ENCODE peak calls at places on chromosome 14, in eight cellular contexts. X is T-helper 1 cell; J is transverse colon; S is AG09309; T is nephron progenitor cell; R is non-pigmented ciliary epithelial cell; A is PC-3; M is activated CD4-positive, alpha-beta T cell treated with anti-CD3 and anti-CD28 coated beads for 4 hours. F is an unnamed sample.

GRCh38 chr14:38290601-38291190 is 34.8 kb upstream of the CLEC14A start:
- DNase-seq in J (no peak), M (no peak), A (peak; percentile 82), T (no peak), X (no peak), S (peak; percentile 91), R (peak; percentile 91), F (no peak)

GRCh38 chr14:90602088-90602687 is 205.4 kb downstream of the CALM1 start:
- DNase-seq in M (no peak), S (no peak), X (no peak), R (no peak), A (no peak), J (no peak), T (no peak), F (no peak)

GRCh38 chr14:100569734-100570251 is 17.4 kb downstream of the BEGAIN start:
- DNase-seq in A (no peak), T (no peak), X (no peak), J (no peak), M (no peak), R (no peak), S (no peak), F (no peak)

GRCh38 chr14:104770851-104771272 is 17.9 kb downstream of the SIVA1 start:
- DNase-seq in M (no peak), A (peak; percentile 38), X (no peak), R (no peak), S (no peak), T (no peak), J (no peak), F (no peak)

GRCh38 chr14:86597279-86597678 is 1067.3 kb downstream of the FLRT2 start:
- DNase-seq in S (no peak), J (no peak), X (no peak), T (no peak), R (no peak), M (no peak), A (no peak), F (no peak)

GRCh38 chr14:101187017-101187815 is 283.7 kb upstream of the RTL1 start:
- DNase-seq in T (no peak), M (no peak), X (no peak), A (no peak), J (no peak), R (no peak), S (no peak), F (no peak)

GRCh38 chr14:104307246-104307626 is 168.8 kb downstream of the KIF26A start:
- DNase-seq in S (no peak), M (no peak), T (no peak), X (no peak), R (no peak), J (no peak), A (no peak), F (no peak)

GRCh38 chr14:31411218-31411727 is 9.1 kb downstream of the HEATR5A start:
- DNase-seq in S (no peak), M (no peak), A (no peak), J (no peak), X (no peak), T (no peak), R (no peak), F (no peak)

GRCh38 chr14:55512421-55512820 is 67.6 kb upstream of the KTN1 start:
- DNase-seq in S (peak; percentile 14), T (no peak), R (no peak), J (no peak), M (no peak), X (no peak), A (no peak), F (no peak)

GRCh38 chr14:92958373-92959188 is 35.6 kb downstream of the CHGA start:
- DNase-seq in T (no peak), X (no peak), J (no peak), R (no peak), A (no peak), M (no peak), S (no peak), F (no peak)

GRCh38 chr14:63896278-63896720 is 43.5 kb downstream of the SYNE2 start:
- DNase-seq in J (peak; percentile 67), R (peak; percentile 71), S (peak; percentile 73), T (no peak), A (peak; percentile 73), M (no peak), X (no peak), F (peak; percentile 57)

GRCh38 chr14:103453791-103454190 is 68.6 kb downstream of the MARK3 start:
- DNase-seq in T (no peak), A (no peak), S (no peak), X (no peak), M (no peak), J (no peak), R (no peak), F (no peak)

GRCh38 chr14:64649383-64649998 is 54.7 kb upstream of the PLEKHG3 start:
- DNase-seq in T (no peak), A (no peak), S (no peak), R (no peak), X (no peak), J (peak; percentile 20), M (no peak), F (no peak)

GRCh38 chr14:95533391-95533821 is 1.4 kb upstream of the GLRX5 start:
- DNase-seq in M (no peak), J (no peak), A (peak; percentile 30), R (no peak), T (no peak), X (no peak), S (no peak), F (no peak)

GRCh38 chr14:104223101-104223809 is 84.9 kb downstream of the KIF26A start:
- DNase-seq in A (no peak), S (no peak), X (no peak), R (no peak), J (peak; percentile 38), M (no peak), T (peak; percentile 44), F (no peak)

GRCh38 chr14:61569783-61570182 is 125.5 kb upstream of the HIF1A start:
- DNase-seq in X (no peak), T (no peak), J (no peak), R (no peak), A (peak; percentile 95), S (peak; percentile 98), M (no peak), F (no peak)

GRCh38 chr14:77580964-77581505 is 35.4 kb downstream of the SPTLC2 start:
- DNase-seq in M (no peak), S (peak; percentile 56), A (peak; percentile 43), R (peak; percentile 45), T (no peak), X (no peak), J (no peak), F (no peak)

GRCh38 chr14:68715032-68715924 is 77.6 kb downstream of the ZFP36L1 start:
- DNase-seq in S (no peak), T (no peak), M (no peak), A (no peak), X (no peak), R (no peak), J (no peak), F (no peak)

GRCh38 chr14:53851394-53852056 is 105.1 kb downstream of the BMP4 start:
- DNase-seq in A (peak; percentile 19), M (no peak), S (no peak), R (no peak), X (no peak), T (no peak), J (no peak), F (no peak)

GRCh38 chr14:87745507-87746118 is 247.4 kb downstream of the GALC start:
- DNase-seq in M (no peak), T (peak; percentile 43), A (peak; percentile 39), S (no peak), R (no peak), J (no peak), X (no peak), F (no peak)

GRCh38 chr14:94342334-94342934 is 19.3 kb upstream of the SERPINA6 start:
- DNase-seq in M (no peak), T (no peak), R (peak; percentile 98), X (no peak), S (peak; percentile 99), J (peak; percentile 92), A (peak; percentile 93), F (peak; percentile 77)

GRCh38 chr14:76654573-76654955 is 106.7 kb upstream of the VASH1 start:
- DNase-seq in X (no peak), S (no peak), T (no peak), M (no peak), J (no peak), R (no peak), A (no peak), F (no peak)

GRCh38 chr14:68250950-68251765 is 431.6 kb downstream of the RAD51B start:
- DNase-seq in M (no peak), R (no peak), S (no peak), A (peak; percentile 28), J (no peak), X (no peak), T (no peak), F (no peak)

GRCh38 chr14:104877806-104878550 is 12.9 kb downstream of the CEP170B start:
- DNase-seq in A (no peak), S (no peak), R (no peak), T (peak; percentile 0), J (no peak), M (no peak), X (no peak), F (no peak)

GRCh38 chr14:39265741-39266588 is 32.2 kb downstream of the MIA2 start:
- DNase-seq in A (peak; percentile 92), R (no peak), M (no peak), T (no peak), S (no peak), J (no peak), X (no peak), F (no peak)

GRCh38 chr14:105930572-105930971 is 404.2 kb downstream of the TMEM121 start:
- DNase-seq in M (no peak), S (no peak), R (no peak), J (no peak), T (no peak), A (no peak), X (no peak), F (no peak)